ENCODE peak calls at places on chromosomes 11 and 22, in six cellular contexts. E is mesendoderm, K is H1, I is IMR-90, J is mesenchymal stem cell, X is neuronal stem cell. W is an unnamed sample.

GRCh38 chr22:50341977-50342650 is 1.0 kb upstream of the PPP6R2 start:
- DNase-seq in E (peak), X (peak), I (peak), K (peak), J (peak), W (peak)

GRCh38 chr11:14972581-14973490 is 685 bp upstream of the CALCA start:
- DNase-seq in J (no peak), X (no peak), I (no peak), K (no peak), E (peak), W (peak)

GRCh38 chr11:73415854-73416615 is 39.8 kb downstream of the RELT start:
- DNase-seq in K (no peak), I (peak), J (no peak), X (no peak), E (no peak), W (no peak)

GRCh38 chr22:50314455-50315288 is 7.2 kb upstream of the PLXNB2 start:
- DNase-seq in E (no peak), J (no peak), X (no peak), I (no peak), K (peak), W (peak)

GRCh38 chr22:35862697-35863096 is 145.0 kb downstream of the APOL5 start:
- DNase-seq in E (no peak), I (no peak), K (no peak), X (no peak), J (no peak), W (no peak)

GRCh38 chr11:110777765-110778164 is 65.5 kb upstream of the ARHGAP20 start:
- DNase-seq in I (peak), J (peak), E (no peak), K (no peak), X (no peak), W (no peak)

GRCh38 chr22:33076368-33076767 is 18.2 kb upstream of the SYN3 start:
- DNase-seq in K (no peak), E (peak), X (peak), I (peak), J (peak), W (no peak)

GRCh38 chr22:47176573-47177333 is 414.3 kb downstream of the TBC1D22A start:
- DNase-seq in I (no peak), K (no peak), J (no peak), E (no peak), X (no peak), W (peak)

GRCh38 chr11:104866815-104867214 is 31.4 kb downstream of the CASP12 start:
- DNase-seq in J (no peak), K (no peak), I (no peak), X (no peak), E (no peak), W (no peak)

GRCh38 chr11:73055655-73056354 is 86.3 kb downstream of the FCHSD2 start:
- DNase-seq in I (no peak), K (no peak), J (no peak), X (no peak), E (no peak), W (no peak)

GRCh38 chr22:31637938-31638618 is 23.9 kb downstream of the PISD start:
- DNase-seq in E (no peak), X (no peak), J (peak), K (no peak), I (no peak), W (no peak)

GRCh38 chr11:25449100-25449499 is 882.8 kb upstream of the ANO3 start:
- DNase-seq in J (no peak), E (no peak), I (no peak), X (no peak), K (no peak), W (no peak)

GRCh38 chr22:19974935-19975706 is 33.5 kb upstream of the TXNRD2 start:
- DNase-seq in I (no peak), J (no peak), K (no peak), X (no peak), E (peak), W (peak)

GRCh38 chr11:86660011-86660595 is 12.3 kb downstream of the ME3 start:
- DNase-seq in X (no peak), J (peak), K (no peak), E (no peak), I (peak), W (no peak)

GRCh38 chr11:8689726-8690255 is 7.2 kb downstream of the RPL27A start:
- DNase-seq in X (no peak), J (no peak), E (no peak), I (peak), K (no peak), W (peak)

GRCh38 chr22:39405346-39406085 is 5.9 kb downstream of the TAB1 start:
- DNase-seq in E (no peak), J (no peak), X (no peak), I (peak), K (no peak), W (no peak)

GRCh38 chr22:46069518-46070214 is 80.7 kb upstream of the PPARA start:
- DNase-seq in J (peak), E (no peak), K (no peak), I (peak), X (no peak), W (peak)

GRCh38 chr11:2393111-2393868 is 7.3 kb upstream of the TSSC4 start:
- DNase-seq in X (no peak), E (no peak), J (no peak), K (no peak), I (no peak), W (no peak)

GRCh38 chr11:7469351-7469865 is 15.9 kb upstream of the OLFML1 start:
- DNase-seq in K (no peak), I (no peak), X (no peak), J (no peak), E (no peak), W (no peak)

GRCh38 chr22:26734339-26735018 is 77.1 kb downstream of the MIAT start:
- DNase-seq in K (no peak), J (no peak), I (no peak), E (no peak), X (no peak), W (no peak)

GRCh38 chr11:1437500-1437899 is 47.8 kb downstream of the BRSK2 start:
- DNase-seq in E (peak), J (peak), I (peak), X (no peak), K (no peak), W (no peak)

GRCh38 chr11:77806415-77806814 is 14.1 kb downstream of the RSF1 start:
- DNase-seq in E (no peak), J (no peak), I (no peak), X (no peak), K (no peak), W (no peak)

GRCh38 chr11:6321961-6322362 is 1.7 kb upstream of the CAVIN3 start:
- DNase-seq in J (peak), K (no peak), I (peak), E (no peak), X (peak), W (no peak)

GRCh38 chr22:40008726-40009125 is 14.0 kb downstream of the FAM83F start:
- DNase-seq in K (no peak), E (peak), X (no peak), I (peak), J (no peak), W (no peak)

GRCh38 chr11:101478587-101479375 is 105.0 kb downstream of the TRPC6 start:
- DNase-seq in I (no peak), K (peak), J (peak), E (peak), X (no peak), W (peak)

GRCh38 chr22:23154461-23154860 is 9.2 kb downstream of the RAB36 start:
- DNase-seq in J (no peak), X (no peak), E (no peak), I (no peak), K (no peak), W (no peak)
- H4K8ac ChIP-seq in J (no peak), X (no peak), E (no peak), I (no peak), K (peak), W (no peak)

DNA sequence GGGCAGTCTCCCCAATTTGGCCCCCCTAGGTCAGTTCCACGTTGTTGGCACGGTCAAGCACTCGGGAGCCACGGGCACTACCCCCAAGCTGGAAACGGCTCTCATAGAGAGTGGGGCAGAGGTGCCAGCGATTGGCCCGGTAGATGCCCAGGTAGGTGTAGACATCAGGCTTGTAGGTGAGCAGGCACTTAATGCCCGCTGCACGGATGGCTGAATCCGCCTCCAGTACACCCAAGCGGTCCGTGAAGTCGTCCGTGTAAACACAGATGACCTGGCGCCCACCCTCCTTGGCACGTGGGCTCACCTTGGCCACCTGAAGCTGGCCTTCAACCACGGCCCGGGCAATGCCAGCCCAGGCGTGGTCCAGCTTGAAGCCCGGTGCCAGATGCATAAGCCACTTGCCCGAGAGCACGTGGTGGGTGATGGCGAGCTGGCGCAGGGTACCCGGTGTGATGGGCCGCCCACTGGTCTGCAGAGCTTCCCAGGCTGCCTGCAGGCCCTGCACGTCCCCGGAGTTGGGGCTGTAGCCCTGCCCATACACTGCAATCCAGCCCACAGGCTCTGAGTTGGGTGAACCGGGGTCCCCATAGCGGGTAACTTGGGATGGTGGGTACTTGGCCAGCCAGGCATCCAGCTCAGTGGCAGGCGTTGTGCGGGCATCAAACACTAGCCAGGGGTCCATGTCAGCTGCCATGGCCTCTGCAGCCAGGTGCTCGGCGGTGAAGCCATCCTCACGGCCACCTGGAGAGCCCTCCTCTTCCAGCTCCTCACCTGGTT is 1.2 kb downstream of the C11orf68 start:
- DNase-seq in E (no peak), J (no peak), I (no peak), K (no peak), X (no peak), W (no peak)
- H3K18ac ChIP-seq in E (no peak), J (peak), I (peak), K (no peak), X (peak), W (no peak)

GRCh38 chr22:37514526-37515051 is 4.6 kb downstream of the CARD10 start:
- DNase-seq in I (no peak), K (no peak), X (no peak), E (no peak), J (no peak), W (no peak)
- H3K27ac ChIP-seq in I (no peak), K (no peak), X (no peak), E (no peak), J (peak), W (no peak)

GRCh38 chr11:128400382-128401203 is 186.8 kb downstream of the ETS1 start:
- DNase-seq in J (peak), X (no peak), I (peak), E (no peak), K (no peak), W (no peak)
- H4K8ac ChIP-seq in J (no peak), X (no peak), I (peak), E (no peak), K (no peak), W (no peak)

GRCh38 chr11:119206512-119207299 is 567 bp downstream of the CBL start:
- DNase-seq in K (peak), E (peak), J (peak), X (peak), I (no peak), W (peak)
- H3K18ac ChIP-seq in K (peak), E (peak), J (peak), X (peak), I (peak), W (peak)

GRCh38 chr11:95078526-95078925 is 11.1 kb upstream of the ENDOD1 start:
- DNase-seq in E (no peak), I (peak), K (no peak), J (no peak), X (no peak), W (no peak)

GRCh38 chr11:95076416-95076815 is 9.7 kb downstream of the SRSF8 start:
- DNase-seq in E (no peak), J (peak), X (no peak), K (no peak), I (peak), W (no peak)

GRCh38 chr11:95072948-95073347 is 6.2 kb downstream of the SRSF8 start:
- DNase-seq in I (no peak), X (no peak), K (no peak), E (no peak), J (no peak), W (no peak)

GRCh38 chr11:95074806-95075563 is 8.3 kb downstream of the SRSF8 start:
- DNase-seq in K (no peak), E (no peak), I (no peak), X (no peak), J (no peak), W (no peak)
- H3K27ac ChIP-seq in K (no peak), E (no peak), I (no peak), X (no peak), J (no peak), W (no peak)

GRCh38 chr11:36033082-36033751 is 89.4 kb downstream of the LDLRAD3 start:
- DNase-seq in E (peak), X (no peak), K (peak), J (peak), I (peak), W (peak)
- H4K8ac ChIP-seq in E (no peak), X (no peak), K (no peak), J (peak), I (no peak), W (no peak)

GRCh38 chr11:121717296-121717695 is 264.5 kb upstream of the SORL1-AS1 start:
- DNase-seq in J (no peak), K (no peak), X (no peak), I (no peak), E (no peak), W (no peak)
- H3K18ac ChIP-seq in J (no peak), K (no peak), X (no peak), I (no peak), E (no peak), W (no peak)

GRCh38 chr22:28018461-28018927 is 99.4 kb upstream of the PITPNB start:
- DNase-seq in K (no peak), E (no peak), J (no peak), I (no peak), X (no peak), W (no peak)

GRCh38 chr22:28017859-28018258 is 98.8 kb upstream of the PITPNB start:
- DNase-seq in I (no peak), X (no peak), J (no peak), E (no peak), K (no peak), W (no peak)

GRCh38 chr22:28015676-28016601 is 96.9 kb upstream of the PITPNB start:
- DNase-seq in I (no peak), E (no peak), X (no peak), K (no peak), J (peak), W (no peak)

GRCh38 chr22:28017558-28017820 is 98.4 kb upstream of the PITPNB start:
- DNase-seq in K (no peak), E (no peak), I (no peak), X (no peak), J (no peak), W (no peak)

GRCh38 chr22:28016781-28017557 is 97.9 kb upstream of the PITPNB start:
- DNase-seq in E (no peak), J (no peak), X (no peak), K (no peak), I (no peak), W (no peak)
- H3K27ac ChIP-seq in E (no peak), J (no peak), X (no peak), K (no peak), I (no peak), W (no peak)

W was measured in H9.